ENCODE peak calls at places on chromosomes 7 and 10, in four cellular contexts. J is uterus, K is left ventricle myocardium inferior, E is neural progenitor cell. H is an unnamed sample.

GRCh38 chr7:37201003-37201875 is 247.4 kb downstream of the ELMO1 start:
- DNase-seq in J (peak; percentile 79), K (peak; percentile 76), E (peak; percentile 91), H (peak; percentile 74)

GRCh38 chr10:51685768-51686167 is 13.6 kb downstream of the CSTF2T start:
- DNase-seq in J (no peak), K (no peak), E (peak; percentile 67), H (no peak)

GRCh38 chr7:70389752-70390151 is 742.2 kb upstream of the GALNT17 start:
- DNase-seq in J (no peak), K (no peak), E (no peak), H (no peak)

GRCh38 chr10:43076876-43077420 is at the start of gene RET:
- DNase-seq in J (no peak), K (peak; percentile 60), E (peak; percentile 84), H (no peak)

GRCh38 chr10:118175148-118175547 is 128.4 kb upstream of the RAB11FIP2 start:
- DNase-seq in J (no peak), K (no peak), E (no peak), H (no peak)

GRCh38 chr10:119268871-119269506 is 61.6 kb downstream of the GRK5 start:
- DNase-seq in J (no peak), K (no peak), E (no peak), H (peak; percentile 54)

GRCh38 chr7:32658034-32658944 is 163.0 kb downstream of the AVL9 start:
- DNase-seq in J (no peak), K (no peak), E (no peak), H (no peak)

GRCh38 chr10:119502214-119502613 is 40.3 kb downstream of the RGS10 start:
- DNase-seq in J (no peak), K (no peak), E (no peak), H (no peak)

GRCh38 chr7:17485905-17486304 is 187.5 kb downstream of the AHR start:
- DNase-seq in J (no peak), K (no peak), E (no peak), H (no peak)

GRCh38 chr10:57955076-57955475 is 312.6 kb downstream of the IPMK start:
- DNase-seq in J (no peak), K (no peak), E (no peak), H (no peak)

GRCh38 chr10:104816501-104816900 is 175.4 kb downstream of the SORCS3 start:
- DNase-seq in J (no peak), K (no peak), E (no peak), H (no peak)

GRCh38 chr10:115051216-115051615 is 41.9 kb upstream of the ATRNL1 start:
- DNase-seq in J (no peak), K (no peak), E (no peak), H (no peak)

GRCh38 chr10:47027812-47028260 is 116.6 kb downstream of the PTPN20 start:
- DNase-seq in J (no peak), K (no peak), E (no peak), H (peak; percentile 59)

GRCh38 chr7:129864042-129864441 is 88.7 kb downstream of the UBE2H start:
- DNase-seq in J (peak; percentile 57), K (no peak), E (no peak), H (no peak)

GRCh38 chr10:52314007-52314821 is at the start of gene DKK1:
- DNase-seq in J (peak; percentile 13), K (peak; percentile 41), E (peak; percentile 87), H (peak; percentile 78)

GRCh38 chr10:129971381-129972144 is 7.5 kb upstream of the EBF3 start:
- DNase-seq in J (no peak), K (peak; percentile 60), E (peak; percentile 91), H (peak; percentile 83)

GRCh38 chr7:82141427-82141826 is 302.1 kb downstream of the CACNA2D1 start:
- DNase-seq in J (no peak), K (no peak), E (no peak), H (no peak)

GRCh38 chr10:10092581-10092980 is 925.1 kb upstream of the CELF2 start:
- DNase-seq in J (no peak), K (peak; percentile 26), E (peak; percentile 66), H (no peak)

GRCh38 chr7:50863053-50863452 is 80.4 kb upstream of the GRB10 start:
- DNase-seq in J (no peak), K (no peak), E (no peak), H (no peak)

GRCh38 chr7:105887569-105888199 is 11.3 kb upstream of the ATXN7L1 start:
- DNase-seq in J (no peak), K (no peak), E (no peak), H (no peak)

GRCh38 chr7:78254397-78255055 is 456.0 kb downstream of the PHTF2 start:
- DNase-seq in J (no peak), K (no peak), E (no peak), H (no peak)

GRCh38 chr10:102243304-102243703 is 2.0 kb upstream of the PITX3 start:
- DNase-seq in J (no peak), K (no peak), E (no peak), H (no peak)

GRCh38 chr10:123153486-123154091 is 613 bp upstream of the BUB3 start:
- DNase-seq in J (no peak), K (no peak), E (no peak), H (no peak)
- H3K27ac ChIP-seq in J (no peak overlapping the region), K (no peak overlapping the region), E (no peak overlapping the region), H (no peak overlapping the region)

GRCh38 chr10:110724116-110724701 is 80.1 kb downstream of the RBM20 start:
- DNase-seq in J (no peak), K (no peak), E (no peak), H (no peak)

GRCh38 chr10:110724937-110725336 is 80.8 kb downstream of the RBM20 start:
- DNase-seq in J (no peak), K (no peak), E (no peak), H (no peak)

GRCh38 chr10:110723224-110723891 is 79.2 kb downstream of the RBM20 start:
- DNase-seq in J (no peak), K (no peak), E (no peak), H (no peak)

GRCh38 chr10:110730345-110731055 is 86.4 kb downstream of the RBM20 start:
- DNase-seq in J (no peak), K (no peak), E (no peak), H (no peak)

DNA sequence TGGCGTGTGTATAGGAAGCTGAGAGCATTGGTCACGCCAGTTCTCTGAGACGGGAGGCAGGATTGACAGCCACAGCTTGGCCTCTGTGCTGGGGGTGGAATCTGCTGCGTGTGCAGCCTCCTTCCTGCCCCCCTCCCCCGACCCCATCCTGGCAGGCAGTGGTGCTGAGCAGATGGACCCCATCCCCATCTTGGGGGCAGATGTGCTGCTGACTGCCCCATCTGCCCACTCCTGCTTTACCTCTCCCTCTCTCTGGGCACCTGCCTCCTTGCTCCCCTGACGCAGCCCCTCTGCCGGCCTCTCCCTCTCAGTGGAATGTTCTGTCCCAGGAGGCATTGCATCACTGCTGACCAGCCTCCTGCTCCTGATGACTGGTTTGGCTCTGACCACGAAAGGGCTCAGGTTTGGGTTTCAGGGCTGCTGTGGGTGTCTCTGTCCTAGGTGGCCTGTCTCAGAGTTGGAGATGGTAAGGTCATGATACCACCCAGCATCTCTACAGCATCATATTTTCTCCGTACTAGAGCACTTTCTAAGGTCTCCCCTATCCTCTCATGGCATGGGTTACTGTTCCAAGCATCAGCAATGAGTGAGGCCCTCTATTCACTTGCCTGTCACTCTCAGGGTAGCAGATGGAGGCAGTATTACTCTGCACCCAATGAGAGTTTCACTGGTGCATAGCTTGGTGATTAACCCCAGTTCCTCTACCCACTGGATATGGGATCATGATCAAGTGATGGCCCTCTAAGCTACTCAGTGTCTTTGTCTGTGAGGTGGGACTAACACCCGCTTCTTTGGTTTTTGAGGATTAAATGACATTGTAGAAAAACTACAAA is 81.9 kb downstream of the RBM20 start:
- DNase-seq in J (no peak), K (no peak), E (no peak), H (no peak)
- TF ChIP-seq CTCF in J (no peak), K (no peak), E (no peak), H (no peak)

GRCh38 chr7:155951554-155952158 is 139.4 kb upstream of the SHH start:
- DNase-seq in J (no peak), K (no peak), E (no peak), H (no peak)
- H3K27ac ChIP-seq in J (no peak overlapping the region), K (no peak overlapping the region), E (no peak overlapping the region), H (no peak overlapping the region)

GRCh38 chr10:96243296-96243695 is 28.1 kb downstream of the BLNK start:
- DNase-seq in J (no peak), K (no peak), E (no peak), H (no peak)

GRCh38 chr10:96244354-96244753 is 27.0 kb downstream of the BLNK start:
- DNase-seq in J (no peak), K (no peak), E (no peak), H (no peak)

GRCh38 chr10:96236876-96237275 is 34.5 kb downstream of the BLNK start:
- DNase-seq in J (no peak), K (no peak), E (no peak), H (no peak)

GRCh38 chr10:96238889-96239624 is 32.3 kb downstream of the BLNK start:
- DNase-seq in J (no peak), K (no peak), E (no peak), H (no peak)

DNA sequence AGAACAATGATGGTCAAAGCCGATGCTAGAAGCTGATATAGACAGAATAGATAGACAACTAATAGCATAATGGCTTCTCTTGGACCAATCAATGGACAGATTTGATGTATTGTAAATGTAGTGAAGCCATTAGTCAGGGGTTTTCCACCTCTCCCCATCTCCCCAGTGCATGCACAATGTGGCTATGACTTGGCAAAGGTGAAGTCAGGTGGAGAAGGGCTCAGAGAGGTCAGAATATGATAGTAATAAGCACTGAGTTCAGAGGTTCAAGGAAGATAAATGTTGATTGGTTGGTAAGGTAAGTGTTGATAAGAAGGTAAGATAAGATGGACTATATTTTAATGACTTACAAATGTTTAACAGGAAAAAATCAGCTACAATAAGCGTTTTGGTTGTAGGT is 28.5 kb downstream of the BLNK start:
- DNase-seq in J (no peak), K (no peak), E (no peak), H (no peak)
- TF ChIP-seq CTCF in J (no peak), K (no peak), E (no peak), H (no peak)

GRCh38 chr7:151065516-151065915 is 6.1 kb downstream of the SLC4A2 start:
- DNase-seq in J (no peak), K (no peak), E (no peak), H (no peak)

GRCh38 chr7:151063212-151063561 is 3.8 kb downstream of the SLC4A2 start:
- DNase-seq in J (peak; percentile 75), K (no peak), E (no peak), H (no peak)

GRCh38 chr7:151064454-151064853 is 5.1 kb downstream of the SLC4A2 start:
- DNase-seq in J (no peak), K (no peak), E (no peak), H (no peak)

GRCh38 chr7:151066273-151066974 is 7.0 kb downstream of the SLC4A2 start:
- DNase-seq in J (no peak), K (no peak), E (no peak), H (no peak)

GRCh38 chr7:151064993-151065392 is 5.6 kb downstream of the SLC4A2 start:
- DNase-seq in J (no peak), K (no peak), E (no peak), H (no peak)
- H3K27ac ChIP-seq in J (no peak overlapping the region), K (no peak overlapping the region), E (no peak overlapping the region), H (no peak overlapping the region)

GRCh38 chr10:113069595-113069994 is 119.5 kb downstream of the TCF7L2 start:
- DNase-seq in J (no peak), K (no peak), E (no peak), H (no peak)
- TF ChIP-seq CTCF in J (no peak), K (no peak), E (no peak), H (no peak)

DNA sequence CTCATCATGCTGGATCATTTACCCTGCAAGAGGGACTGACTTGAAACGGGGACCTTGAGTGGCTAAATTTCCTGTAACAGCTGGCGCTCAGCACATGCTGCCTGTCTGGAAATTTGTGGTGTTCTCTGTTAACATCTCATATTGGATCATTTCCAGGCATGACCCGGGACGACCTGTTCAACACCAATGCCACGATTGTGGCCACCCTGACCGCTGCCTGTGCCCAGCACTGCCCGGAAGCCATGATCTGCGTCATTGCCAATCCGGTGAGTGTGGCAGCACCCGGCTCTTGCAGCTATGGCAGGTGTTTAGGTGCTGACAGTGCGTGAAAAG is 9.9 kb downstream of the MDH2 start:
- DNase-seq in J (no peak), K (no peak), E (no peak), H (no peak)
- H3K27ac ChIP-seq in J (no peak overlapping the region), K (peak overlapping the region; percentile 45), E (no peak overlapping the region), H (no peak overlapping the region)

H was measured in upper lobe of right lung.